ENCODE peak calls at places on chromosomes 13 and 19, in four cellular contexts. A is HepG2, H is K562, O is GM12878. X is an unnamed sample.

GRCh38 chr19:10998045-10998533 is 37.3 kb downstream of the SMARCA4 start:
- DNase-seq in A (peak; percentile 81), H (peak; percentile 13), O (no peak), X (no peak)

GRCh38 chr13:50589139-50589538 is 254.4 kb downstream of the DLEU7 start:
- DNase-seq in A (no peak), H (no peak), O (no peak), X (no peak)

GRCh38 chr19:1288528-1289394 is 3.1 kb downstream of the EFNA2 start:
- DNase-seq in A (no peak), H (no peak), O (no peak), X (no peak)

GRCh38 chr19:16096281-16096855 is 15.3 kb upstream of the RAB8A start:
- DNase-seq in A (no peak), H (no peak), O (no peak), X (no peak)

GRCh38 chr19:28494466-28494865 is 718.5 kb downstream of the UQCRFS1 start:
- DNase-seq in A (no peak), H (peak; percentile 48), O (no peak), X (no peak)

GRCh38 chr13:99392126-99392805 is 85.1 kb upstream of the GPR183 start:
- DNase-seq in A (no peak), H (no peak), O (no peak), X (no peak)

GRCh38 chr13:42525035-42525504 is 48.9 kb upstream of the TNFSF11 start:
- DNase-seq in A (no peak), H (no peak), O (no peak), X (no peak)

GRCh38 chr19:6556480-6556879 is 25.7 kb downstream of the TNFSF9 start:
- DNase-seq in A (no peak), H (no peak), O (peak; percentile 71), X (no peak)

GRCh38 chr19:53013621-53014020 is at the start of gene ERVV-1:
- DNase-seq in A (no peak), H (no peak), O (no peak), X (no peak)

GRCh38 chr13:99970761-99971575 is 599 bp downstream of the ZIC5 start:
- DNase-seq in A (no peak), H (peak; percentile 55), O (no peak), X (peak; percentile 45)

GRCh38 chr19:30682576-30683536 is 310.7 kb downstream of the ZNF536 start:
- DNase-seq in A (peak; percentile 35), H (peak; percentile 64), O (no peak), X (peak; percentile 78)

GRCh38 chr19:46408611-46409039 is 4.7 kb downstream of the CCDC8 start:
- DNase-seq in A (peak; percentile 25), H (no peak), O (no peak), X (no peak)

GRCh38 chr13:61761690-61762089 is 346.0 kb upstream of the PCDH20 start:
- DNase-seq in A (no peak), H (no peak), O (no peak), X (no peak)

GRCh38 chr13:29676941-29677452 is 81.5 kb upstream of the SLC7A1 start:
- DNase-seq in A (no peak), H (no peak), O (no peak), X (no peak)

GRCh38 chr13:96967248-96967745 is 27.0 kb downstream of the OXGR1 start:
- DNase-seq in A (peak; percentile 25), H (peak; percentile 61), O (no peak), X (peak; percentile 57)

GRCh38 chr19:46882034-46882433 is 21.2 kb downstream of the ARHGAP35 start:
- DNase-seq in A (no peak), H (no peak), O (no peak), X (no peak)

GRCh38 chr13:104015646-104016396 is 949.6 kb upstream of the SLC10A2 start:
- DNase-seq in A (no peak), H (no peak), O (no peak), X (no peak)

GRCh38 chr19:49427855-49428546 is 2.8 kb downstream of the GFY start:
- DNase-seq in A (no peak), H (peak; percentile 73), O (no peak), X (no peak)

GRCh38 chr19:54430306-54431254 is 15.3 kb downstream of the TTYH1 start:
- DNase-seq in A (no peak), H (peak; percentile 63), O (no peak), X (peak; percentile 86)

GRCh38 chr13:34143637-34144036 is 325.7 kb downstream of the RFC3 start:
- DNase-seq in A (no peak), H (no peak), O (no peak), X (no peak)

GRCh38 chr19:30204721-30205120 is 167.5 kb upstream of the ZNF536 start:
- DNase-seq in A (no peak), H (no peak), O (no peak), X (no peak)

GRCh38 chr19:10379880-10380310 is 477 bp downstream of the TYK2 start:
- DNase-seq in A (no peak), H (peak; percentile 35), O (no peak), X (no peak)

GRCh38 chr13:71831716-71832115 is 35.3 kb downstream of the DACH1 start:
- DNase-seq in A (no peak), H (peak; percentile 3), O (no peak), X (peak; percentile 69)

GRCh38 chr19:18232540-18233223 is 6.4 kb upstream of the PDE4C start:
- DNase-seq in A (no peak), H (peak; percentile 74), O (no peak), X (peak; percentile 64)

GRCh38 chr19:58084596-58085347 is 13.3 kb downstream of the ZSCAN18 start:
- DNase-seq in A (no peak), H (no peak), O (no peak), X (no peak)

GRCh38 chr19:50772408-50773311 is 2.4 kb downstream of the GPR32 start:
- DNase-seq in A (no peak), H (peak; percentile 66), O (no peak), X (no peak)

GRCh38 chr19:566403-566802 is 6.0 kb upstream of the BSG start:
- DNase-seq in A (peak; percentile 81), H (peak; percentile 92), O (no peak), X (no peak)

GRCh38 chr13:112781287-112781686 is 91.4 kb downstream of the ATP11A start:
- DNase-seq in A (no peak), H (no peak), O (no peak), X (no peak)

GRCh38 chr13:110676057-110676510 is 29.8 kb downstream of the CARS2 start:
- DNase-seq in A (no peak), H (no peak), O (peak; percentile 73), X (no peak)

GRCh38 chr13:113049521-113049941 is 56.1 kb upstream of the F7 start:
- DNase-seq in A (no peak), H (no peak), O (no peak), X (no peak)

GRCh38 chr13:97975851-97976550 is 22.5 kb downstream of the IPO5 start:
- DNase-seq in A (peak; percentile 86), H (peak; percentile 90), O (no peak), X (peak; percentile 90)

GRCh38 chr13:26499209-26499601 is 58.3 kb upstream of the WASF3 start:
- DNase-seq in A (no peak), H (no peak), O (no peak), X (no peak)

GRCh38 chr13:26500618-26501320 is 56.7 kb upstream of the WASF3 start:
- DNase-seq in A (no peak), H (no peak), O (no peak), X (no peak)

GRCh38 chr13:26508885-26509284 is 48.6 kb upstream of the WASF3 start:
- DNase-seq in A (no peak), H (no peak), O (no peak), X (no peak)

GRCh38 chr13:26502826-26503225 is 54.7 kb upstream of the WASF3 start:
- DNase-seq in A (no peak), H (no peak), O (no peak), X (peak; percentile 42)

GRCh38 chr13:26503826-26504594 is 53.5 kb upstream of the WASF3 start:
- DNase-seq in A (no peak), H (no peak), O (no peak), X (no peak)
- TF ChIP-seq FOXK2 in A (no peak), H (no peak), O (no peak), X (no peak)

GRCh38 chr13:93060144-93060543 is 166.5 kb upstream of the GPC6 start:
- DNase-seq in A (no peak), H (no peak), O (no peak), X (no peak)
- TF ChIP-seq FOXK2 in A (no peak), H (no peak), O (no peak), X (no peak)

GRCh38 chr19:33393286-33394005 is 19.9 kb downstream of the CEBPG start:
- DNase-seq in A (peak; percentile 54), H (no peak), O (no peak), X (no peak)

GRCh38 chr19:33395561-33396550 is 22.3 kb downstream of the CEBPG start:
- DNase-seq in A (no peak), H (no peak), O (no peak), X (no peak)

GRCh38 chr19:33394723-33395560 is 21.4 kb downstream of the CEBPG start:
- DNase-seq in A (no peak), H (no peak), O (no peak), X (no peak)

GRCh38 chr19:33392341-33393285 is 19.1 kb downstream of the CEBPG start:
- DNase-seq in A (peak; percentile 92), H (no peak), O (no peak), X (no peak)

DNA sequence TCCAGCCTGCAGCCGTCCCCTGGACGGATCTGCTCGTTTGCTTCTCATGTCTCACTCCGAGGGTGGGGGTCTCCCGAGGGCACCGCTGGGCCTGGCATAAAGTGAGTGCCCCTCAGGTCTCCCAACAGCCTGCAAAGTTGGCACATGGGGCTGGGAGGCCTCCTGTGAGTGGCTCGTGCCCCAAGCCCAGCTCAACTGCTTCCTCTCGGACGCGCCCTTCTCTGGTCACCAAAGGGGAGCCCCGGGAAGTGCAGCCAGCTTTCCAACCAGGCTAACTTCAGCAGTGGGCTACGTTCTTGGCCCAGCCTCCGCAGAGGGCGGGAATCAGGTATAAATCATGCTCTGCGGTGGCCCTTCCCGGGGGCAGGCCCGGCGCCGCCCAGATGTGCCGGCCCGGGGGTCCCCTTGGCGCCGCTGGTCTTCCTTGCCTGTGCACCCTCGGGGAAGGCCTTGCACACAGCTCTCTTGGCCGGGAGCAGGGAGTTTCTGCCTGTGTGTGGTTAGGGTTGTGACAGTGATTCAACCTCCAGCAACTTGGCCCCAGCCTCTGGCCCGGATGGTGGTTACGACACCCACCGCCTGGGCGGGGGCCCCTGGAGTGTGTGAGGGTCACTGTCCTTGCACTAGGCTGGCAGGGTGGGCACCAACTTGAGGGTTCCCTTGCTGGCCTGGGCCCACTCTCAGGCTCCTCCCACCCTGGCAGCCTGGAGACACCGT is 20.7 kb downstream of the CEBPG start:
- DNase-seq in A (peak; percentile 55), H (no peak), O (no peak), X (no peak)
- TF ChIP-seq FOXK2 in A (no peak), H (no peak), O (no peak), X (no peak)

DNA sequence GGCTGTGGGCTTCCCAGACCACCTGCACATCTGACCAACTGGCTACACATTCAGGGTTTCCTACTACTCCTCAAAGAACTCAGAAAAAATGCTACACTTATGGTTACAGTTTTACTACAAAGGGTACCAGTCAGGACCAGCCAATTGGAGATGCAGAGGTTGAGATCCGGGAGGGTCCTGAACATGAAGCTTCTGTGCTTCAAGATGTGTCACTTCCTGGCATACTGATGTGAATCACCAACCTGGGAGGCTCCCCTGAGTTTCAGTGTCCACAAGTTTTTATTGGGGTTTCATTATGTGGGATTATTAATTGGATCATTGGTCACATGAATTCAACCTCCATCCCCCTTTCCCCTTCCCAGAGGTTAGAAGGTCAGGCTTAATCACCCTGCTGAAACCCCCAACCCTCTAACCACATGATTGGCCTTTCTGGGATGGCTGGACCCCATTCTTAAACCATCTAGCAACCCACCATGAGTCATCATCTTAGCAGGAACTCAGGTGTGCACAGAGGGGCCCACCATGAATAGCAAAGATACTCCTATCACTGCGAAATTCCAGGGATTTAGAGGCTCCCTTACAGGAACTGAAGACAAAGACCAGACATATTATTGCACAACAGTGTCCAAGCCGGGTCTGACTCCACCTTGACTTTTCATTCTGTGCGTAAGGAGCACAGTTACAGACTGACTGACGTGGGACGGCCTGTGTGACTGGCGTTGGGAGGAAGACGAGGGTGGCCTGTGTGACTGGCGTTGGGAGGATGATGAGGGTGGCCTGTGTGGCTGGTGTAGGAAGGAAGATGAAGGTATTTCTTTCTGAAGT is 90.7 kb downstream of the ATP8A2 start:
- DNase-seq in A (no peak), H (no peak), O (no peak), X (no peak)
- TF ChIP-seq FOXK2 in A (no peak), H (no peak), O (no peak), X (no peak)

X was measured in HEK293T.